ENCODE peak calls at places on chromosomes 7 and 10, in four cellular contexts. L, E, W and N are unnamed samples.

GRCh38 chr7:44880317-44881018 is 4.9 kb downstream of the PURB start:
- DNase-seq in L (no peak), E (no peak), W (no peak), N (no peak)

GRCh38 chr7:107539824-107540223 is 23.9 kb downstream of the COG5 start:
- DNase-seq in L (no peak), E (no peak), W (peak; percentile 13), N (no peak)

GRCh38 chr7:88102686-88103085 is 117.2 kb downstream of the SRI start:
- DNase-seq in L (no peak), E (no peak), W (no peak), N (no peak)

GRCh38 chr7:55100172-55100961 is 81.5 kb downstream of the EGFR start:
- DNase-seq in L (peak; percentile 93), E (no peak), W (no peak), N (no peak)

GRCh38 chr10:91493313-91493712 is 83.2 kb downstream of the HECTD2 start:
- DNase-seq in L (no peak), E (no peak), W (peak; percentile 37), N (no peak)

GRCh38 chr7:80722596-80723141 is 84.2 kb downstream of the CD36 start:
- DNase-seq in L (peak; percentile 52), E (no peak), W (peak; percentile 90), N (no peak)

GRCh38 chr10:121070257-121070656 is 219.1 kb downstream of the WDR11 start:
- DNase-seq in L (no peak), E (no peak), W (no peak), N (no peak)

GRCh38 chr7:137949416-137950262 is 52.2 kb downstream of the CREB3L2 start:
- DNase-seq in L (no peak), E (no peak), W (peak; percentile 76), N (no peak)

GRCh38 chr7:92006046-92006445 is 65.4 kb downstream of the AKAP9 start:
- DNase-seq in L (no peak), E (no peak), W (no peak), N (no peak)

GRCh38 chr10:127168251-127168650 is 28.1 kb downstream of the INSYN2A start:
- DNase-seq in L (no peak), E (no peak), W (no peak), N (no peak)